ENCODE peak calls at places on chromosomes 11 and 22, in seven cellular contexts. R is epithelial cell of esophagus; Y is colonic mucosa; X is CD8-positive, alpha-beta T cell; M is adrenal gland; F is A549; P is IMR-90. D is an unnamed sample.

GRCh38 chr11:77561257-77561656 is 28.5 kb upstream of the AQP11 start:
- DNase-seq in R (no peak), Y (no peak), X (no peak), M (no peak), F (no peak), P (no peak), D (no peak)

GRCh38 chr11:123357353-123357989 is 72.6 kb upstream of the GRAMD1B start:
- DNase-seq in R (no peak), Y (no peak), X (no peak), M (no peak), F (no peak), P (no peak), D (no peak)

GRCh38 chr11:118002010-118002540 is 15.9 kb downstream of the IL10RA start:
- DNase-seq in R (no peak), Y (no peak), X (no peak), M (no peak), F (no peak), P (no peak), D (no peak)

GRCh38 chr11:75280770-75281468 is 40.3 kb downstream of the TPBGL start:
- DNase-seq in R (no peak), Y (peak), X (no peak), M (peak), F (no peak), P (no peak), D (no peak)

GRCh38 chr11:131913267-131913666 is 542.9 kb downstream of the NTM start:
- DNase-seq in R (no peak), Y (no peak), X (no peak), M (no peak), F (no peak), P (peak), D (no peak)

GRCh38 chr11:5620606-5621521 is 3.9 kb upstream of the TRIM34 start:
- DNase-seq in R (peak), Y (peak), X (no peak), M (no peak), F (peak), P (peak), D (peak)

GRCh38 chr11:6251990-6252473 is 7.6 kb upstream of the CCKBR start:
- DNase-seq in R (no peak), Y (no peak), X (no peak), M (peak), F (no peak), P (peak), D (peak)

GRCh38 chr11:60530454-60530853 is 15.3 kb downstream of the MS4A13 start:
- DNase-seq in R (no peak), Y (no peak), X (no peak), M (no peak), F (no peak), P (no peak), D (no peak)

GRCh38 chr11:96279421-96280290 is 63.3 kb downstream of the MAML2 start:
- DNase-seq in R (peak), Y (peak), X (no peak), M (no peak), F (no peak), P (peak), D (peak)

GRCh38 chr11:4683020-4683419 is 14.6 kb downstream of the OR51E2 start:
- DNase-seq in R (peak), Y (no peak), X (no peak), M (no peak), F (no peak), P (peak), D (no peak)

GRCh38 chr11:109209572-109209971 is 212.4 kb upstream of the C11orf87 start:
- DNase-seq in R (no peak), Y (no peak), X (no peak), M (no peak), F (no peak), P (no peak), D (no peak)

GRCh38 chr11:7019500-7020182 is 505 bp downstream of the ZNF214 start:
- DNase-seq in R (no peak), Y (peak), X (no peak), M (peak), F (no peak), P (peak), D (no peak)

GRCh38 chr22:50192825-50193204 is 7.1 kb downstream of the TRABD start:
- DNase-seq in R (no peak), Y (no peak), X (peak), M (no peak), F (no peak), P (no peak), D (no peak)

GRCh38 chr11:70424765-70425164 is 26.4 kb downstream of the CTTN start:
- DNase-seq in R (no peak), Y (no peak), X (no peak), M (no peak), F (no peak), P (no peak), D (no peak)

GRCh38 chr11:92745186-92745585 is 224.3 kb upstream of the MTNR1B start:
- DNase-seq in R (no peak), Y (no peak), X (no peak), M (no peak), F (no peak), P (no peak), D (no peak)

GRCh38 chr11:34792814-34793241 is 123.4 kb downstream of the APIP start:
- DNase-seq in R (no peak), Y (no peak), X (no peak), M (peak), F (no peak), P (no peak), D (no peak)

GRCh38 chr11:18111005-18111404 is 5.1 kb upstream of the SAAL1 start:
- DNase-seq in R (peak), Y (no peak), X (no peak), M (no peak), F (no peak), P (no peak), D (no peak)

GRCh38 chr11:112652786-112653390 is 308.3 kb upstream of the NCAM1 start:
- DNase-seq in R (peak), Y (no peak), X (no peak), M (no peak), F (no peak), P (peak), D (peak)

GRCh38 chr11:69318093-69318420 is 24.1 kb downstream of the MYEOV start:
- DNase-seq in R (no peak), Y (no peak), X (no peak), M (no peak), F (no peak), P (no peak), D (no peak)

GRCh38 chr22:31093956-31094622 is 13.0 kb downstream of the SMTN start:
- DNase-seq in R (no peak), Y (no peak), X (no peak), M (no peak), F (no peak), P (no peak), D (no peak)

GRCh38 chr22:21858025-21858764 is 9.2 kb downstream of the MAPK1 start:
- DNase-seq in R (no peak), Y (no peak), X (no peak), M (no peak), F (no peak), P (no peak), D (no peak)

GRCh38 chr22:21861856-21862255 is 5.6 kb downstream of the MAPK1 start:
- DNase-seq in R (peak), Y (no peak), X (no peak), M (no peak), F (no peak), P (no peak), D (no peak)

GRCh38 chr22:21862386-21863242 is 4.8 kb downstream of the MAPK1 start:
- DNase-seq in R (no peak), Y (no peak), X (no peak), M (no peak), F (no peak), P (no peak), D (no peak)

GRCh38 chr22:21860640-21861039 is 6.8 kb downstream of the MAPK1 start:
- DNase-seq in R (no peak), Y (no peak), X (no peak), M (no peak), F (no peak), P (no peak), D (no peak)

GRCh38 chr22:21861290-21861848 is 6.1 kb downstream of the MAPK1 start:
- DNase-seq in R (peak), Y (peak), X (no peak), M (no peak), F (no peak), P (no peak), D (no peak)
- H3K4me3 ChIP-seq in R (no peak), Y (no peak), X (no peak), M (no peak), F (no peak), P (no peak), D (no peak)

DNA sequence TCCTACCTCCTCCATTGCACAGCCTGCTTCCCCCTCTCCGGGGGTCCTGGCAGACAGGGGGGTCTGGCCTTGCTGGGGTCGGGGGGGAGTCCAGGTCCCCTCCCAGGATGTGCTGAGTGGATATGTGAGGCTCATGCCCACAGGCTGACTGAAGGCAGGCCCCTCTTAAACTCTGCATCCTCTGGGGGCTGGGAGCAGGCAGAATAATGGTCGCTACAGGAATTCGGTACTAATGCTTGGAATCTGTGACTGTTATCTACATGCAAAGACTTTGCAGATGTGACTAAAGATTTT is 1.6 kb upstream of the SUN2 start:
- DNase-seq in R (no peak), Y (no peak), X (no peak), M (no peak), F (no peak), P (no peak), D (no peak)
- TF ChIP-seq CTCF in R (no peak), Y (no peak), X (no peak), M (no peak), F (no peak), P (no peak), D (no peak)

GRCh38 chr22:20206709-20207215 is 55.9 kb upstream of the CCDC188 start:
- DNase-seq in R (peak), Y (peak), X (peak), M (no peak), F (peak), P (peak), D (peak)

GRCh38 chr22:20207277-20208025 is 56.6 kb upstream of the CCDC188 start:
- DNase-seq in R (no peak), Y (no peak), X (no peak), M (no peak), F (no peak), P (no peak), D (no peak)

GRCh38 chr22:20204821-20205220 is 54.0 kb upstream of the CCDC188 start:
- DNase-seq in R (no peak), Y (no peak), X (no peak), M (peak), F (no peak), P (no peak), D (peak)

GRCh38 chr22:20205464-20205963 is 54.7 kb upstream of the CCDC188 start:
- DNase-seq in R (no peak), Y (no peak), X (no peak), M (no peak), F (no peak), P (no peak), D (no peak)

DNA sequence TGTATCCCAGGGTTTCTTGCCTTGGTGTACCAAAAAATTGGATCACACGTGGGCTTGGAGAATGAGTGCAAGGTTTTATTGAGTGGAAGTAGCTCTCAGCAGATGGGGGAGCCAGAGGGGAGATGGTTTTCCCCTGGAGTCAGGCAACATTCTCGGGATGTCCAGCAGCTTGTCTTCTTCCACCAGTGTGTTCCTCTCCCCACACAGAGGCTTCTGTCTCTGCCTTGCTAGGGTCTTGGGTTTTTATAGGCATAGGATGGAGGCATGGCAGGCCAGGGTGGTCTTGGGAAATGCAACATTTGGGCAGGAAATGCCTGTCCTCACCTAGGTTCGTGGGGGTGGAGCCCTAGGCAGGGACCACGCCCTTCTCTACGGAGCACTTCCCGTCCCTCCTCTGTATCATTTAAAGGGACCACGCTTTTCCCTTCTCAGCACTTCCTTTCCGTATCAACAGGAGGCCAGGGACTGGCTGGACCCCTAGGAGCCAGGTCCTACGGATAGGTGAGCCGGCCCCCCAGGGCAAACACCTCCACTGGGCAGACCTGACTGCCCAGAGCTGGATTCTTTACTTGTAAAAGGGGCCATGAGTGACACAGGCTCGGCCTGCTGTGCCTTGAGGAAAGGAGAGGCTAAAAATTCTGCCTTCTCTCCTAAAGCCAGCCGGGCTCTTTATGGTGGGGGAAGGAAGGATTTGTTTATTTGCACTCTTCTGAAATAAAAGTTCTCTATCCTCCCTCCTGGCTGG is 55.3 kb upstream of the CCDC188 start:
- DNase-seq in R (peak), Y (peak), X (peak), M (peak), F (peak), P (peak), D (peak)
- H3K4me3 ChIP-seq in R (peak), Y (peak), X (peak), M (peak), F (peak), P (peak), D (peak)

GRCh38 chr22:37411655-37412054 is 15.6 kb downstream of the ELFN2 start:
- DNase-seq in R (no peak), Y (no peak), X (no peak), M (no peak), F (no peak), P (no peak), D (no peak)

GRCh38 chr22:37413546-37413945 is 13.7 kb downstream of the ELFN2 start:
- DNase-seq in R (no peak), Y (no peak), X (no peak), M (no peak), F (no peak), P (no peak), D (no peak)

GRCh38 chr22:37410174-37411055 is 16.9 kb downstream of the ELFN2 start:
- DNase-seq in R (no peak), Y (no peak), X (no peak), M (no peak), F (no peak), P (no peak), D (no peak)

GRCh38 chr22:37414288-37414687 is 13.0 kb downstream of the ELFN2 start:
- DNase-seq in R (no peak), Y (no peak), X (no peak), M (no peak), F (no peak), P (no peak), D (no peak)

DNA sequence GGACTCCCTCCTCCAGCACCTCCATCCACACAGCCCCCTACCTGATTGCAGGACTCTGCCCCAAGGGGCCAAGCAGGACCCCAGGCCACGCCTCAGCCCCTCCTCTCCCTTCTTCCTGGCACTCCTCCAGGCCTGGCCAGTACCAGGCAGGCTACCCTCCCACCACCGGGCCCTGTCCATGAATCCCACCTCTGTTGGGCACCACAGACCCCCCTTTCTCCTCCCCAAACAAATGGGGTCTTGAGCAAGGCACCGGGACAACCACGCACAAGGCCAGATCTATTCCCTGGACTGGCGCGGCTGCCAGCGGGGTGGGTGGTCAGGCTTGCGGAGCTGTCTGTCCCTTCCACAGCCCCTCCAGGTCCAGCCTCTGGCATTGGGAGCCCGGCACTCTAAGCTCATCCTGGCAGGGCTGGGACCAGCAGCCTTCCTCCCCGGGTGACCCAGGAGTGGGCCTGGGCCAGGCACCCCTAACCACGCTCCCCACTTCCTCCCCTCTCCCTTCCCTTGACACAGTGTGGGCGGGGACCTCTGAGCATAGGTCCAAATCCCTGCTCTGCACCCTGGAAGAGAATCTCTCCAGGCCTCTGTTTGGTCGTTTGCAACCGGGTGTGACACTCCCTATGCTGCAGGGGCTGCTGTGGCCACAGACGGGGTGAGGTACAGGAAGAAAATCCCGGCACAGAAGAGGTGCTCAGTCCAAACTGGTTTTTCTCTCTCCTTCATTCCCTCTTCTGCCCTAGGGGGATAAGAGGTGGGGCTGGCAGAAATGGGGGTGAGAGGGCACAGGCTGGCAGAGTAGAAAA is 14.6 kb downstream of the ELFN2 start:
- DNase-seq in R (peak), Y (no peak), X (no peak), M (no peak), F (no peak), P (no peak), D (no peak)
- TF ChIP-seq CTCF in R (no peak), Y (no peak), X (no peak), M (no peak), F (no peak), P (no peak), D (no peak)

DNA sequence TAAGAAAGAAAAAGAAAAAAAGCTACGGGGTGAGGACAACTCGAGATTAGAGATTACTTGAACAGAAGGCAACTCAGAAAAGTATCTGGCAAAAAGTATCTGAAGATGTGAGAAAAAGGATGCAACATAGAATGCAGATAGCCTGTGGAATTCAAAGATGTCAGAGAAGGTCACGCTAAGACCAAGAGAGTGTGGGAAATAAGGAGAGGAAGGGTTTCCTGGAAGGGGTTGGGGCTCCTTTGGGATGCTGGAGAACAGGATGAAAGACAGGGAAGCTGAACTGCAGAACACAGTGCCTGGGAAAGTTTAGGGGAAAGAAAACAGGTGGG is 1.2 kb downstream of the GUCY1A2 start:
- DNase-seq in R (no peak), Y (no peak), X (no peak), M (no peak), F (no peak), P (no peak), D (peak)
- H3K4me3 ChIP-seq in R (no peak), Y (peak), X (no peak), M (peak), F (peak), P (no peak), D (peak)

DNA sequence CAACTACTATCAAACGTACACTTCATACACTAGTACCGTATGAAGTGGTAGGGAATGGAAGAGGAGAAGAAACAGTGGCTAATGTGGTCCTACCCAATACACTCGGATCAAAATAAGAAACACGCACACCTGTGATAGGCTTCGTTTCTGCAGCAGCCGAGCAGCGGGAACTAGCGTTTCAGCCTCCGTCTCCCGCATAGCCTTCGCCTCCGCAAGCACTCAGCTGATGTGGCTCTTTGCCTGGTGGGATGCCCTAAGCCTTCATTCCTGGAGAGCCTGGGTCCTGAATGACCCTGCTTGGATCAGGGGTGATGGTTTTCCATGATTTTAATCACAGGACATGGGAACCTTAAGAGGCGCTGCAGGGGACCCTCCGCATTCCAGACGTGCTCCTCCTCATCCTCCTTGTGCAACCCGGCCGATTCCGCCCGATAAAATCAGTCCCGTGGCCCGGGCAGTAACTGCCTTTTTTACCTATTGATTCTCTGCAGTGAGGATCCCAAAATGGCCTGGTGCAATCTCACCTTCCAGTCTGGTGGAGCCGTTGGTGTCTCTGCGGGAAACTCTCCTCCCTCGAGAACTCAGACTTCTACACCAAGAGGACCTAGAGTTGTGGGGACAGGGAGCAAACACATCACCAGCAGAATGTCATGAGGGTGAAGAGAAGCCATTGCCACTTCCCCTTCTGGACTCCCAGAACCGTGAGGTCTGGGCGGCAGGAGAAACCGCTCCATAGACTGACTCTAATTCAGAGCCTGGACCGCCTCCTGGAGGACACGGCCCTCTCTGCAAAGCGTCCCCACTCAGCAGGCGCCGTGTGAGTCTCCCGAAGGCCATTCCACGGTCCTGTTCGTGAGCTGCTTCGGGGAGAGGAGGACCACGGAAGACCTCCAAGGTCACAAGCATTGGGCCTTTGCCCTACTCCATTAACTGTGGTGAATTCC is 8.1 kb downstream of the C11orf21 start:
- DNase-seq in R (no peak), Y (no peak), X (peak), M (peak), F (no peak), P (no peak), D (no peak)
- TF ChIP-seq CTCF in R (no peak), Y (no peak), X (no peak), M (no peak), F (no peak), P (no peak), D (no peak)

D was measured in fibroblast of pulmonary artery.